ENCODE peak calls at places on chromosomes 4 and X, in ten cellular contexts. One of them, this sample, is unnamed.

GRCh38 chr4:151098191-151098590 is 1.2 kb upstream of the RPS3A start:
- DNase-seq in esophagus squamous epithelium: no peak
- DNase-seq in GM12865: no peak
- DNase-seq in activated T-cell treated with anti-CD3 and anti-CD28 coated beads for 1 hour: no peak
- DNase-seq in A172: no peak
- DNase-seq in foreskin melanocyte: no peak
- DNase-seq in RWPE1: no peak
- DNase-seq in putamen: no peak
- DNase-seq in activated naive CD4-positive, alpha-beta T cell: no peak
- DNase-seq in ACHN: no peak
- DNase-seq in this sample: no peak

GRCh38 chr4:90982787-90983186 is 855.6 kb downstream of the CCSER1 start:
- DNase-seq in RWPE1: no peak
- DNase-seq in putamen: no peak
- DNase-seq in A172: no peak
- DNase-seq in foreskin melanocyte: no peak
- DNase-seq in GM12865: no peak
- DNase-seq in activated naive CD4-positive, alpha-beta T cell: no peak
- DNase-seq in activated T-cell treated with anti-CD3 and anti-CD28 coated beads for 1 hour: no peak
- DNase-seq in esophagus squamous epithelium: no peak
- DNase-seq in ACHN: no peak
- DNase-seq in this sample: no peak

GRCh38 chrX:30713061-30713525 is 59.9 kb downstream of the GK start:
- DNase-seq in putamen: no peak
- DNase-seq in activated T-cell treated with anti-CD3 and anti-CD28 coated beads for 1 hour: peak
- DNase-seq in foreskin melanocyte: peak
- DNase-seq in ACHN: peak
- DNase-seq in RWPE1: peak
- DNase-seq in activated naive CD4-positive, alpha-beta T cell: no peak
- DNase-seq in A172: peak
- DNase-seq in esophagus squamous epithelium: no peak
- DNase-seq in GM12865: peak
- DNase-seq in this sample: no peak

GRCh38 chr4:47814896-47815295 is 23.0 kb downstream of the CORIN start:
- DNase-seq in activated T-cell treated with anti-CD3 and anti-CD28 coated beads for 1 hour: no peak
- DNase-seq in activated naive CD4-positive, alpha-beta T cell: no peak
- DNase-seq in esophagus squamous epithelium: no peak
- DNase-seq in RWPE1: no peak
- DNase-seq in A172: no peak
- DNase-seq in foreskin melanocyte: no peak
- DNase-seq in ACHN: no peak
- DNase-seq in putamen: no peak
- DNase-seq in GM12865: no peak
- DNase-seq in this sample: no peak

GRCh38 chr4:48079972-48080391 is 54.1 kb downstream of the TXK start:
- DNase-seq in esophagus squamous epithelium: no peak
- DNase-seq in ACHN: peak
- DNase-seq in foreskin melanocyte: peak
- DNase-seq in activated naive CD4-positive, alpha-beta T cell: no peak
- DNase-seq in putamen: no peak
- DNase-seq in GM12865: no peak
- DNase-seq in RWPE1: peak
- DNase-seq in activated T-cell treated with anti-CD3 and anti-CD28 coated beads for 1 hour: no peak
- DNase-seq in A172: peak
- DNase-seq in this sample: no peak

GRCh38 chr4:40395908-40396806 is 61.0 kb downstream of the CHRNA9 start:
- DNase-seq in RWPE1: peak
- DNase-seq in ACHN: peak
- DNase-seq in esophagus squamous epithelium: no peak
- DNase-seq in activated T-cell treated with anti-CD3 and anti-CD28 coated beads for 1 hour: no peak
- DNase-seq in putamen: no peak
- DNase-seq in foreskin melanocyte: no peak
- DNase-seq in GM12865: no peak
- DNase-seq in A172: no peak
- DNase-seq in activated naive CD4-positive, alpha-beta T cell: no peak
- DNase-seq in this sample: no peak

GRCh38 chrX:8304668-8305067 is 133.6 kb upstream of the VCX2 start:
- DNase-seq in RWPE1: no peak
- DNase-seq in foreskin melanocyte: no peak
- DNase-seq in esophagus squamous epithelium: no peak
- DNase-seq in GM12865: no peak
- DNase-seq in ACHN: no peak
- DNase-seq in activated naive CD4-positive, alpha-beta T cell: no peak
- DNase-seq in activated T-cell treated with anti-CD3 and anti-CD28 coated beads for 1 hour: no peak
- DNase-seq in putamen: no peak
- DNase-seq in A172: peak
- DNase-seq in this sample: no peak

GRCh38 chr4:152856960-152857359 is 77.2 kb downstream of the ARFIP1 start:
- DNase-seq in RWPE1: no peak
- DNase-seq in putamen: no peak
- DNase-seq in activated naive CD4-positive, alpha-beta T cell: no peak
- DNase-seq in GM12865: no peak
- DNase-seq in esophagus squamous epithelium: no peak
- DNase-seq in ACHN: no peak
- DNase-seq in activated T-cell treated with anti-CD3 and anti-CD28 coated beads for 1 hour: no peak
- DNase-seq in foreskin melanocyte: no peak
- DNase-seq in A172: no peak
- DNase-seq in this sample: no peak

GRCh38 chr4:16222957-16223527 is 3.2 kb downstream of the TAPT1 start:
- DNase-seq in activated naive CD4-positive, alpha-beta T cell: no peak
- DNase-seq in ACHN: no peak
- DNase-seq in foreskin melanocyte: no peak
- DNase-seq in putamen: no peak
- DNase-seq in A172: no peak
- DNase-seq in esophagus squamous epithelium: no peak
- DNase-seq in RWPE1: no peak
- DNase-seq in activated T-cell treated with anti-CD3 and anti-CD28 coated beads for 1 hour: no peak
- DNase-seq in GM12865: no peak
- DNase-seq in this sample: no peak

GRCh38 chrX:97587171-97587570 is 703.5 kb downstream of the RPA4 start:
- DNase-seq in esophagus squamous epithelium: no peak
- DNase-seq in activated T-cell treated with anti-CD3 and anti-CD28 coated beads for 1 hour: no peak
- DNase-seq in RWPE1: no peak
- DNase-seq in foreskin melanocyte: no peak
- DNase-seq in ACHN: no peak
- DNase-seq in putamen: no peak
- DNase-seq in GM12865: no peak
- DNase-seq in A172: no peak
- DNase-seq in activated naive CD4-positive, alpha-beta T cell: no peak
- DNase-seq in this sample: no peak

GRCh38 chr4:56863441-56864129 is 42.1 kb upstream of the SPINK2 start:
- DNase-seq in RWPE1: peak
- DNase-seq in activated T-cell treated with anti-CD3 and anti-CD28 coated beads for 1 hour: no peak
- DNase-seq in activated naive CD4-positive, alpha-beta T cell: no peak
- DNase-seq in foreskin melanocyte: no peak
- DNase-seq in esophagus squamous epithelium: no peak
- DNase-seq in ACHN: no peak
- DNase-seq in GM12865: peak
- DNase-seq in putamen: no peak
- DNase-seq in A172: peak
- DNase-seq in this sample: no peak

GRCh38 chr4:3302164-3302785 is 9.5 kb downstream of the RGS12 start:
- DNase-seq in activated T-cell treated with anti-CD3 and anti-CD28 coated beads for 1 hour: peak
- DNase-seq in putamen: no peak
- DNase-seq in esophagus squamous epithelium: no peak
- DNase-seq in foreskin melanocyte: no peak
- DNase-seq in ACHN: no peak
- DNase-seq in A172: peak
- DNase-seq in activated naive CD4-positive, alpha-beta T cell: peak
- DNase-seq in RWPE1: no peak
- DNase-seq in GM12865: peak
- DNase-seq in this sample: peak

GRCh38 chr4:30555778-30556177 is 164.4 kb upstream of the PCDH7 start:
- DNase-seq in A172: no peak
- DNase-seq in RWPE1: no peak
- DNase-seq in GM12865: no peak
- DNase-seq in activated T-cell treated with anti-CD3 and anti-CD28 coated beads for 1 hour: no peak
- DNase-seq in putamen: no peak
- DNase-seq in activated naive CD4-positive, alpha-beta T cell: no peak
- DNase-seq in ACHN: no peak
- DNase-seq in esophagus squamous epithelium: no peak
- DNase-seq in foreskin melanocyte: no peak
- DNase-seq in this sample: no peak

GRCh38 chrX:13432776-13433605 is 113.1 kb upstream of the ATXN3L start:
- DNase-seq in activated naive CD4-positive, alpha-beta T cell: no peak
- DNase-seq in esophagus squamous epithelium: no peak
- DNase-seq in GM12865: no peak
- DNase-seq in activated T-cell treated with anti-CD3 and anti-CD28 coated beads for 1 hour: no peak
- DNase-seq in foreskin melanocyte: no peak
- DNase-seq in RWPE1: no peak
- DNase-seq in A172: peak
- DNase-seq in putamen: no peak
- DNase-seq in ACHN: no peak
- DNase-seq in this sample: no peak

GRCh38 chr4:40316333-40316781 is 18.8 kb upstream of the CHRNA9 start:
- DNase-seq in foreskin melanocyte: peak
- DNase-seq in esophagus squamous epithelium: no peak
- DNase-seq in RWPE1: peak
- DNase-seq in ACHN: peak
- DNase-seq in activated naive CD4-positive, alpha-beta T cell: no peak
- DNase-seq in putamen: peak
- DNase-seq in GM12865: peak
- DNase-seq in A172: peak
- DNase-seq in activated T-cell treated with anti-CD3 and anti-CD28 coated beads for 1 hour: no peak
- DNase-seq in this sample: no peak

GRCh38 chr4:54840992-54841768 is 183.4 kb downstream of the KIT start:
- DNase-seq in esophagus squamous epithelium: no peak
- DNase-seq in putamen: peak
- DNase-seq in A172: peak
- DNase-seq in RWPE1: peak
- DNase-seq in activated naive CD4-positive, alpha-beta T cell: no peak
- DNase-seq in GM12865: peak
- DNase-seq in ACHN: no peak
- DNase-seq in activated T-cell treated with anti-CD3 and anti-CD28 coated beads for 1 hour: no peak
- DNase-seq in foreskin melanocyte: peak
- DNase-seq in this sample: no peak

GRCh38 chr4:17468638-17469221 is 43.2 kb downstream of the QDPR start:
- DNase-seq in foreskin melanocyte: peak
- DNase-seq in A172: peak
- DNase-seq in GM12865: peak
- DNase-seq in esophagus squamous epithelium: no peak
- DNase-seq in RWPE1: no peak
- DNase-seq in ACHN: no peak
- DNase-seq in activated T-cell treated with anti-CD3 and anti-CD28 coated beads for 1 hour: no peak
- DNase-seq in activated naive CD4-positive, alpha-beta T cell: no peak
- DNase-seq in putamen: peak
- DNase-seq in this sample: no peak

GRCh38 chrX:19303216-19303880 is 40.4 kb upstream of the PDHA1 start:
- DNase-seq in activated naive CD4-positive, alpha-beta T cell: no peak
- DNase-seq in esophagus squamous epithelium: no peak
- DNase-seq in putamen: no peak
- DNase-seq in A172: peak
- DNase-seq in foreskin melanocyte: peak
- DNase-seq in ACHN: no peak
- DNase-seq in RWPE1: peak
- DNase-seq in GM12865: no peak
- DNase-seq in activated T-cell treated with anti-CD3 and anti-CD28 coated beads for 1 hour: no peak
- DNase-seq in this sample: no peak

GRCh38 chr4:8078109-8078494 is 80.5 kb downstream of the ABLIM2 start:
- DNase-seq in esophagus squamous epithelium: no peak
- DNase-seq in RWPE1: no peak
- DNase-seq in GM12865: no peak
- DNase-seq in activated T-cell treated with anti-CD3 and anti-CD28 coated beads for 1 hour: no peak
- DNase-seq in ACHN: no peak
- DNase-seq in putamen: no peak
- DNase-seq in foreskin melanocyte: no peak
- DNase-seq in A172: no peak
- DNase-seq in activated naive CD4-positive, alpha-beta T cell: no peak
- DNase-seq in this sample: no peak

GRCh38 chr4:36010531-36010930 is 233.8 kb downstream of the ARAP2 start:
- DNase-seq in putamen: no peak
- DNase-seq in foreskin melanocyte: no peak
- DNase-seq in A172: no peak
- DNase-seq in activated naive CD4-positive, alpha-beta T cell: no peak
- DNase-seq in ACHN: no peak
- DNase-seq in esophagus squamous epithelium: no peak
- DNase-seq in activated T-cell treated with anti-CD3 and anti-CD28 coated beads for 1 hour: no peak
- DNase-seq in RWPE1: no peak
- DNase-seq in GM12865: no peak
- DNase-seq in this sample: no peak

GRCh38 chr4:41256740-41257256 is at the start of gene UCHL1:
- DNase-seq in putamen: peak
- DNase-seq in A172: peak
- DNase-seq in activated naive CD4-positive, alpha-beta T cell: no peak
- DNase-seq in foreskin melanocyte: no peak
- DNase-seq in esophagus squamous epithelium: no peak
- DNase-seq in activated T-cell treated with anti-CD3 and anti-CD28 coated beads for 1 hour: no peak
- DNase-seq in GM12865: peak
- DNase-seq in ACHN: no peak
- DNase-seq in RWPE1: no peak
- DNase-seq in this sample: no peak

GRCh38 chr4:2831611-2832308 is 11.9 kb upstream of the ADD1 start:
- DNase-seq in activated T-cell treated with anti-CD3 and anti-CD28 coated beads for 1 hour: no peak
- DNase-seq in ACHN: no peak
- DNase-seq in RWPE1: no peak
- DNase-seq in GM12865: no peak
- DNase-seq in foreskin melanocyte: no peak
- DNase-seq in esophagus squamous epithelium: no peak
- DNase-seq in A172: no peak
- DNase-seq in activated naive CD4-positive, alpha-beta T cell: no peak
- DNase-seq in putamen: no peak
- DNase-seq in this sample: no peak

GRCh38 chr4:89136525-89136924 is 25.2 kb downstream of the TIGD2 start:
- DNase-seq in ACHN: no peak
- DNase-seq in activated T-cell treated with anti-CD3 and anti-CD28 coated beads for 1 hour: no peak
- DNase-seq in foreskin melanocyte: no peak
- DNase-seq in RWPE1: no peak
- DNase-seq in activated naive CD4-positive, alpha-beta T cell: no peak
- DNase-seq in esophagus squamous epithelium: no peak
- DNase-seq in A172: peak
- DNase-seq in GM12865: no peak
- DNase-seq in putamen: no peak
- DNase-seq in this sample: no peak

GRCh38 chr4:87659247-87659931 is 9.3 kb downstream of the DMP1 start:
- DNase-seq in activated T-cell treated with anti-CD3 and anti-CD28 coated beads for 1 hour: no peak
- DNase-seq in A172: peak
- DNase-seq in esophagus squamous epithelium: no peak
- DNase-seq in putamen: no peak
- DNase-seq in RWPE1: peak
- DNase-seq in activated naive CD4-positive, alpha-beta T cell: no peak
- DNase-seq in GM12865: no peak
- DNase-seq in foreskin melanocyte: no peak
- DNase-seq in ACHN: no peak
- DNase-seq in this sample: no peak

GRCh38 chr4:82785248-82786003 is 13.2 kb downstream of the SCD5 start:
- DNase-seq in activated T-cell treated with anti-CD3 and anti-CD28 coated beads for 1 hour: no peak
- DNase-seq in esophagus squamous epithelium: no peak
- DNase-seq in GM12865: no peak
- DNase-seq in foreskin melanocyte: peak
- DNase-seq in putamen: no peak
- DNase-seq in RWPE1: peak
- DNase-seq in ACHN: no peak
- DNase-seq in A172: peak
- DNase-seq in activated naive CD4-positive, alpha-beta T cell: no peak
- DNase-seq in this sample: no peak

GRCh38 chr4:139175647-139176298 is 1.2 kb downstream of the ELF2 start:
- DNase-seq in A172: no peak
- DNase-seq in putamen: no peak
- DNase-seq in GM12865: no peak
- DNase-seq in activated naive CD4-positive, alpha-beta T cell: no peak
- DNase-seq in activated T-cell treated with anti-CD3 and anti-CD28 coated beads for 1 hour: no peak
- DNase-seq in ACHN: no peak
- DNase-seq in foreskin melanocyte: peak
- DNase-seq in RWPE1: no peak
- DNase-seq in esophagus squamous epithelium: no peak
- DNase-seq in this sample: no peak

GRCh38 chr4:189660737-189661330 is 279.8 kb upstream of the FRG1 start:
- DNase-seq in ACHN: no peak
- DNase-seq in A172: no peak
- DNase-seq in activated T-cell treated with anti-CD3 and anti-CD28 coated beads for 1 hour: no peak
- DNase-seq in activated naive CD4-positive, alpha-beta T cell: no peak
- DNase-seq in esophagus squamous epithelium: no peak
- DNase-seq in GM12865: no peak
- DNase-seq in putamen: no peak
- DNase-seq in RWPE1: no peak
- DNase-seq in foreskin melanocyte: no peak
- DNase-seq in this sample: no peak